ENCODE peak calls at places on chromosomes 7 and 10, in eight cellular contexts. F, T, Y, W, M, J, V and D are unnamed samples.

GRCh38 chr7:45417735-45418134 is 156.4 kb upstream of the ADCY1 start:
- DNase-seq in J (no peak), Y (no peak), F (no peak), M (no peak), T (no peak), V (no peak), W (no peak), D (no peak)

GRCh38 chr10:99984201-99984600 is 25.5 kb downstream of the DNMBP start:
- DNase-seq in T (no peak), F (peak), Y (peak), M (no peak), W (peak), V (no peak), J (no peak), D (no peak)

GRCh38 chr7:155738652-155739537 is 73.4 kb downstream of the SHH start:
- DNase-seq in Y (peak), M (peak), V (peak), W (peak), T (peak), J (peak), F (peak), D (peak)

GRCh38 chr7:73995330-73995729 is 32.6 kb upstream of the ELN start:
- DNase-seq in J (no peak), W (peak), Y (no peak), M (no peak), T (no peak), V (no peak), F (peak), D (no peak)

GRCh38 chr10:78905940-78906308 is 162.8 kb upstream of the ZMIZ1 start:
- DNase-seq in W (no peak), F (no peak), J (no peak), T (no peak), Y (no peak), V (no peak), M (no peak), D (no peak)

GRCh38 chr7:105003275-105003674 is 10.7 kb upstream of the KMT2E start:
- DNase-seq in T (peak), M (no peak), Y (no peak), V (no peak), J (no peak), F (peak), W (peak), D (peak)

GRCh38 chr7:11261470-11261869 is 287.8 kb downstream of the PHF14 start:
- DNase-seq in M (no peak), F (no peak), V (peak), W (no peak), Y (no peak), T (no peak), J (no peak), D (no peak)

GRCh38 chr7:12320241-12320640 is 83.4 kb downstream of the VWDE start:
- DNase-seq in J (no peak), W (no peak), F (no peak), M (no peak), V (no peak), T (no peak), Y (no peak), D (no peak)

GRCh38 chr7:116672596-116673503 is 854 bp downstream of the MET start:
- DNase-seq in V (no peak), T (peak), J (no peak), M (no peak), F (peak), Y (no peak), W (peak), D (no peak)

GRCh38 chr7:87628780-87629569 is 777 bp downstream of the RUNDC3B start:
- DNase-seq in T (peak), M (peak), V (peak), Y (no peak), J (no peak), F (no peak), W (no peak), D (peak)

GRCh38 chr7:117413160-117413559 is 14.1 kb downstream of the ASZ1 start:
- DNase-seq in T (no peak), V (no peak), J (no peak), W (no peak), M (no peak), Y (no peak), F (no peak), D (no peak)

GRCh38 chr7:27804139-27804538 is 64.2 kb downstream of the TAX1BP1 start:
- DNase-seq in F (no peak), V (no peak), T (no peak), W (no peak), Y (no peak), J (no peak), M (no peak), D (no peak)

GRCh38 chr7:149865437-149865836 is 8.3 kb upstream of the ATP6V0E2 start:
- DNase-seq in W (no peak), T (no peak), Y (no peak), J (no peak), F (peak), V (no peak), M (peak), D (peak)